ENCODE peak calls at places on chromosomes 1 and 21, in four cellular contexts. Q is K562, D is HCT116, C is HepG2. T is an unnamed sample.

GRCh38 chr1:37267111-37267835 is 207.1 kb upstream of the ZC3H12A start:
- DNase-seq in Q (no peak), C (no peak), D (no peak), T (no peak)

GRCh38 chr1:59900640-59901039 is 25.9 kb downstream of the CYP2J2 start:
- DNase-seq in C (no peak), D (no peak), Q (no peak), T (no peak)

GRCh38 chr1:72109916-72110315 is 172.4 kb downstream of the NEGR1 start:
- DNase-seq in C (no peak), Q (no peak), D (no peak), T (no peak)

GRCh38 chr1:90614872-90615271 is 102.2 kb downstream of the BARHL2 start:
- DNase-seq in C (no peak), D (no peak), Q (peak), T (no peak)

GRCh38 chr1:202935863-202936262 is 8.8 kb upstream of the KLHL12 start:
- DNase-seq in Q (no peak), D (no peak), C (no peak), T (no peak)

GRCh38 chr1:35568975-35569395 is 4.1 kb upstream of the TFAP2E start:
- DNase-seq in C (peak), D (peak), Q (peak), T (peak)

GRCh38 chr1:205977348-205978014 is 25.7 kb downstream of the RAB7B start:
- DNase-seq in C (peak), Q (peak), D (peak), T (peak)

GRCh38 chr1:181387702-181388101 is 95.6 kb upstream of the CACNA1E start:
- DNase-seq in C (no peak), D (no peak), Q (no peak), T (no peak)

GRCh38 chr1:23751050-23751814 is 8.0 kb downstream of the ELOA start:
- DNase-seq in Q (peak), C (peak), D (peak), T (no peak)

GRCh38 chr1:115977481-115978258 is 1.4 kb downstream of the SLC22A15 start:
- DNase-seq in D (peak), Q (no peak), C (peak), T (no peak)

GRCh38 chr1:241485145-241485544 is 34.4 kb downstream of the FH start:
- DNase-seq in D (no peak), Q (no peak), C (no peak), T (no peak)

GRCh38 chr1:151680812-151681211 is 35.8 kb downstream of the CELF3 start:
- DNase-seq in D (peak), Q (no peak), C (no peak), T (peak)

GRCh38 chr1:236741757-236742156 is 53.3 kb upstream of the MTR start:
- DNase-seq in C (no peak), D (no peak), Q (no peak), T (no peak)

DNA sequence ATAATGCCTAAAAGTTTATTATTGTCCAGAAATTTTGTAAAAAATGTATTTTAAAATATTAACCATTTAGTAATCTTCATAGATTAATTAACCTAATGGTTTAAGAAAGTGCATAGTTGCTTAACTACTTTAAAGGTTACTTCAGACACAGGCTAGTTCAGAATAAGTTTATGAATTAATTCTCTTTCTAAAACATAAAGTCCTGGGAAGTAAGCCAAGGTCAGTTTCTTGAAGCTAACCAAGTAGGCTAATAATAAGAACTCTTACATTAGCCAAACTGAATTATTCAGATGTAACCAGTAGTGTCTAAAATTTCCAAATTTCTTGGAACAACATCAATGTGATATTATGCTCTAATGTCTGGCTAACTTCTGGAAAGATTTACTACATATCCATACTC is 790.4 kb downstream of the NCAM2 start:
- DNase-seq in Q (no peak), D (no peak), C (no peak), T (no peak)
- TF ChIP-seq TCF7L2 in Q (no peak), D (no peak), C (no peak), T (no peak)

GRCh38 chr21:44018127-44018526 is 6.0 kb downstream of the TRAPPC10 start:
- DNase-seq in D (no peak), Q (no peak), C (no peak), T (no peak)
- TF ChIP-seq POLR2AphosphoS5 in D (no peak), Q (no peak), C (no peak), T (no peak)

GRCh38 chr1:83942914-83943313 is 56.0 kb downstream of the TTLL7 start:
- DNase-seq in C (no peak), D (no peak), Q (no peak), T (no peak)
- TF ChIP-seq REST in C (no peak), D (no peak), Q (no peak), T (no peak)

DNA sequence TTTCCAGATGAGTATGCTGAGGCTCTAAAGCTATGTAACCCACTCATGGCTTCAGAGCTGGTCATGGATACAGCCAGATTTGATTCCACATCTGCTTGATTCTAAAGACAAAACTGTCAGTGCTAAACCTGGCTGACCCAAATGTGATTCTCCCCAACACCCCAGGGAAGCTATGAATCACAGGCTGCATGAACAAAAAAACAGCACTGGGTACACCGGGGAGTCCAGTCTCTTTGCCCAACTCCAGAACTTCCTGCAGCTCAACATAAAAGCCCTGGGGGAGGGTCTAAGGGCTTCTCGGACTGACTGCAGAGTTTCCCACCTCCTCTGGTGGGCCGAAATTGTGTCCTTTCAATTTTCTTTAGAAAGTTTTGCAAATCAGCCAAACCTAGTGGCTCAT is 59.2 kb downstream of the PLPP3 start:
- DNase-seq in Q (no peak), D (no peak), C (no peak), T (no peak)
- TF ChIP-seq TCF7L2 in Q (no peak), D (no peak), C (no peak), T (no peak)

DNA sequence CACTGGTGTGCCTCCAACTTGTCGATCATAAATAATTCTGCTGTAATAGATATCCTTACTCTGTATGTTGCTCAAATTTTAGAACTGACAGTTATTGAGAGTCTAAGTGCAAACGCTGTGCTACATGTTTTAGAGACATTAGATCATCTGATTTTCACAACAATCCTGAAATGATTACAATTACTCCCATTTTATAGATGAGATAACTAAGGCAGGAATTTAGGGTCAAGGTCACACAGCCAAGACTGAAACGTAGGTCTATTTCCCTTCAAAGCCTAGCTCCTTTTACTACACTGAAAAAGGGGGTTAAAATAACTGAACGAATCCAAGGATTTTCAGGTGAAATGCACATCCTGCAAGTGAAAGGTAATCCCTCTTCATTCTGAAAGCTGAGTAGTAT is 2.7 kb upstream of the DCAF6 start:
- DNase-seq in D (no peak), Q (no peak), C (no peak), T (no peak)
- TF ChIP-seq POLR2AphosphoS5 in D (no peak), Q (no peak), C (no peak), T (no peak)

DNA sequence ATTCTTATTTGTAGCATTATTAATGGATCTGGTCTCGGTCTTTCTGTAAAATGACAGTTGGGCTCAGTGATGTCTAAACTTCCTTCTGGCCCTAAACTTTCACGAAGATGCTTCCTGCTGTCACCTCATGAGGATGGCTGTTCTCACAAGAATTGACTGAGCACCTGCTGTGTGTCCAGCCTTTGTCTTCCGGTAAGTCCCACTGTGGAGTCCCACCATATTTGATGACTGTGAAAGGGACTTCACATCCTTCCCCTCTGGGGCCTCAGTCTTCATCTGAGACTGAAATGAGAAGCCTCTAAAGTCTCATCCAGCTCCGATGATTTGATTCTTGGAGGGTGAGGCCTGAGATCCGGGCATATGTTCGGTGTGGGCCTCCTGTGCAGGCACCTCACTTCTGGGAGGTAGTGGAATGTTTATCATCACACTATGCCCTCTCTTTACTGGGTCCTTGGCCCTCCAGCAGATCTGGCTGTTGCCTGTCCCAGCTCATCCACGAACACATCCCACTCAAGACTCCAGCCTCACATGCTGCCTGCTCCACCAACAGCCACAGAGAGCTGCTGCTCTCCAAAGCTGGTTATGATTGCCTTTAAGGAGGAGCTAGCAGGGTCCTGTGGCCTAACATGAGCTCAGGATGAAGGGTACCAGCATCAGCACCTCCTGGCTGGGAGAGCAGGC is 95.8 kb downstream of the KCNN3 start:
- DNase-seq in Q (no peak), D (no peak), C (no peak), T (no peak)
- TF ChIP-seq REST in Q (no peak), D (no peak), C (no peak), T (no peak)

GRCh38 chr1:99942723-99943122 is 27.1 kb upstream of the SLC35A3 start:
- DNase-seq in C (no peak), D (no peak), Q (no peak), T (no peak)

GRCh38 chr1:99945174-99945573 is 24.6 kb upstream of the SLC35A3 start:
- DNase-seq in C (no peak), D (no peak), Q (no peak), T (no peak)

DNA sequence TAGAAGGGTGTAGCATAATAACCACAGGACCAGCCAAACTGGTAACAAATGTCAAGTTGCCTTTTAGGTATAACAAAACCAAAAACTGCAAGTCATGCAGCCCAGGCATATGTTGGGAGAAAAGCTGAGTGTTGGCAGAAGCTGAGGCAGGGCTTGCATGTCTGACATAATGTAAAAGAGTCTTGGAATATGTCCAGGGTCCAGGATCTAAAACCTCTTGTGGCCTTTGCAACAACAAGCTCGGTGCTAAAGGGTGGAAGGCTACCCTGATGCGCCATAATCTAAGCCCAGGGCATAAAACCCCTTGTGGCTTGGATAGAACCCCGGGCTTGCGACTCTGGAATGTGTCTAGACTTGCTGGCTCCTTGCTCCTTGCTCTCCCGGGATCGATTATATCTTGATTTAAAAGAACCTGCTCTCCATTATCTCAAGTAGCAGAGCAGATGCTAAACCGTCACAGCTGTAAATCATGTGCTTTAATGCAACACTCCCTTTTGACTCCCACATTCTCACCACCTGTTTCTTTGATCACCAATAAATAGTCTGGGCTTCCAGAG is 26.5 kb upstream of the SLC35A3 start:
- DNase-seq in C (peak), D (no peak), Q (no peak), T (no peak)
- TF ChIP-seq TCF7L2 in C (no peak), D (no peak), Q (no peak), T (no peak)

GRCh38 chr1:208183977-208184901 is 59.9 kb downstream of the PLXNA2 start:
- DNase-seq in Q (peak), D (peak), C (peak), T (no peak)
- TF ChIP-seq POLR2AphosphoS5 in Q (peak), D (no peak), C (no peak), T (no peak)

T was measured in Panc1.